ENCODE peak calls at places on chromosome 21, in four cellular contexts. U is stimulated activated naive B cell treated with anti-CD40 and anti-IgM and Interleukin-4, amounts not matched to agents 10 μg/mL and 1 μg/mL and 100 μg/mL, for 72 hours; I is iPS-NIHi11; N is RPMI8226. A is an unnamed sample.

GRCh38 chr21:28675265-28676041 is 317.2 kb downstream of the LTN1 start:
- DNase-seq in I (no peak), N (no peak), U (no peak), A (no peak)

GRCh38 chr21:22791986-22792560 is 1793.9 kb downstream of the NCAM2 start:
- DNase-seq in U (no peak), N (peak), I (peak), A (peak)

GRCh38 chr21:46122758-46123683 is 25.1 kb downstream of the COL6A2 start:
- DNase-seq in N (no peak), I (no peak), U (no peak), A (no peak)

GRCh38 chr21:25171438-25171837 is 435.8 kb downstream of the MRPL39 start:
- DNase-seq in I (no peak), U (no peak), N (no peak), A (no peak)

GRCh38 chr21:42080788-42081083 is 9.6 kb downstream of the UMODL1 start:
- DNase-seq in I (no peak), N (no peak), U (no peak), A (no peak)

GRCh38 chr21:45162115-45162514 is 87.7 kb downstream of the ADARB1 start:
- DNase-seq in I (no peak), N (no peak), U (no peak), A (no peak)

GRCh38 chr21:36550761-36551160 is 70.8 kb upstream of the CLDN14 start:
- DNase-seq in U (no peak), I (no peak), N (no peak), A (no peak)

GRCh38 chr21:36964398-36964797 is 2.1 kb downstream of the HLCS start:
- DNase-seq in I (no peak), N (no peak), U (no peak), A (peak)

GRCh38 chr21:36913247-36914169 is 53.0 kb downstream of the HLCS start:
- DNase-seq in N (no peak), I (no peak), U (no peak), A (no peak)

GRCh38 chr21:22421416-22422190 is 1423.4 kb downstream of the NCAM2 start:
- DNase-seq in I (no peak), U (no peak), N (no peak), A (no peak)

GRCh38 chr21:31284797-31285397 is 59.2 kb downstream of the TIAM1 start:
- DNase-seq in I (no peak), U (no peak), N (no peak), A (no peak)

GRCh38 chr21:24042687-24043086 is 1564.6 kb downstream of the MRPL39 start:
- DNase-seq in U (no peak), N (no peak), I (no peak), A (no peak)

GRCh38 chr21:45589686-45590245 is 47.5 kb upstream of the SLC19A1 start:
- DNase-seq in I (no peak), U (no peak), N (no peak), A (no peak)

GRCh38 chr21:25562660-25563059 is 44.6 kb downstream of the MRPL39 start:
- DNase-seq in I (no peak), N (no peak), U (no peak), A (no peak)

GRCh38 chr21:44854664-44855446 is 18.6 kb downstream of the PTTG1IP start:
- DNase-seq in N (no peak), I (no peak), U (no peak), A (peak)

GRCh38 chr21:45598666-45599065 is 44.9 kb upstream of the PCBP3 start:
- DNase-seq in N (no peak), I (no peak), U (no peak), A (no peak)

GRCh38 chr21:36910581-36911307 is 55.7 kb downstream of the HLCS start:
- DNase-seq in I (no peak), U (no peak), N (no peak), A (no peak)

GRCh38 chr21:42629856-42630410 is 23.5 kb upstream of the PDE9A start:
- DNase-seq in I (no peak), N (no peak), U (no peak), A (no peak)

GRCh38 chr21:35593000-35593502 is 467.3 kb downstream of the SETD4 start:
- DNase-seq in I (no peak), U (no peak), N (no peak), A (no peak)

GRCh38 chr21:41851090-41851790 is 27.9 kb downstream of the PRDM15 start:
- DNase-seq in U (no peak), N (no peak), I (no peak), A (no peak)

GRCh38 chr21:34141373-34141772 is 68.0 kb downstream of the MRPS6 start:
- DNase-seq in N (no peak), I (no peak), U (no peak), A (no peak)

GRCh38 chr21:17585875-17586450 is 26.7 kb downstream of the BTG3 start:
- DNase-seq in N (peak), I (peak), U (no peak), A (peak)

GRCh38 chr21:42406201-42406601 is 2.5 kb downstream of the UBASH3A start:
- DNase-seq in N (no peak), U (no peak), I (no peak), A (no peak)

GRCh38 chr21:31667141-31667540 is 7.6 kb downstream of the SOD1 start:
- DNase-seq in N (no peak), I (no peak), U (no peak), A (no peak)

GRCh38 chr21:44658913-44659595 is 1.3 kb downstream of the KRTAP12-3 start:
- DNase-seq in U (no peak), N (no peak), I (no peak), A (no peak)

GRCh38 chr21:33543505-33544129 is 779 bp downstream of the SON start:
- DNase-seq in U (peak), N (no peak), I (peak), A (no peak)

GRCh38 chr21:28317177-28317950 is 675.3 kb downstream of the LTN1 start:
- DNase-seq in N (no peak), U (no peak), I (no peak), A (no peak)

GRCh38 chr21:36820176-36821031 is 121.5 kb downstream of the SIM2 start:
- DNase-seq in I (peak), U (no peak), N (no peak), A (no peak)

GRCh38 chr21:43211085-43212071 is 42.6 kb downstream of the CRYAA start:
- DNase-seq in N (peak), U (no peak), I (peak), A (no peak)

GRCh38 chr21:44616591-44616926 is 4.7 kb downstream of the KRTAP10-8 start:
- DNase-seq in N (peak), I (no peak), U (no peak), A (no peak)

A was measured in MM.1S.